ENCODE peak calls at places on chromosomes 1 and 21, in five cellular contexts. Z is CD4-positive, CD25-positive, alpha-beta regulatory T cell; L is body of pancreas; X is tibial nerve; U is GM23248. G is an unnamed sample.

GRCh38 chr1:36836196-36836883 is 198.0 kb downstream of the GRIK3 start:
- DNase-seq in U (no peak), X (no peak), L (no peak), Z (no peak), G (no peak)

GRCh38 chr1:235843458-235843857 is 23.2 kb downstream of the LYST start:
- DNase-seq in L (no peak), X (peak; percentile 41), U (peak; percentile 70), Z (no peak), G (peak; percentile 54)

GRCh38 chr21:45828580-45829565 is 152.7 kb upstream of the COL6A1 start:
- DNase-seq in L (no peak), Z (no peak), U (no peak), X (no peak), G (no peak)

GRCh38 chr1:167156466-167156865 is 62.6 kb downstream of the STYXL2 start:
- DNase-seq in L (no peak), U (no peak), X (no peak), Z (no peak), G (no peak)

GRCh38 chr1:239815074-239815473 is 276.6 kb upstream of the FMN2 start:
- DNase-seq in Z (no peak), X (no peak), L (no peak), U (no peak), G (no peak)

GRCh38 chr1:161082996-161083742 is 6.2 kb downstream of the NECTIN4 start:
- DNase-seq in Z (no peak), X (peak; percentile 64), U (peak; percentile 98), L (peak; percentile 86), G (peak; percentile 56)

GRCh38 chr1:24683713-24684162 is 40.6 kb downstream of the SRRM1 start:
- DNase-seq in X (no peak), U (peak; percentile 95), Z (no peak), L (no peak), G (peak; percentile 65)

GRCh38 chr1:229664133-229664689 is 38.2 kb downstream of the URB2 start:
- DNase-seq in U (peak; percentile 11), Z (peak; percentile 27), L (no peak), X (no peak), G (peak; percentile 78)

GRCh38 chr1:77399250-77400086 is 117.6 kb downstream of the AK5 start:
- DNase-seq in U (no peak), L (no peak), Z (no peak), X (no peak), G (no peak)

GRCh38 chr21:44874497-44875331 is 1.2 kb upstream of the PTTG1IP start:
- DNase-seq in U (peak; percentile 55), L (peak; percentile 62), Z (peak; percentile 25), X (peak; percentile 50), G (no peak)

GRCh38 chr1:7587108-7587507 is 184.0 kb upstream of the VAMP3 start:
- DNase-seq in Z (no peak), L (no peak), U (no peak), X (no peak), G (no peak)

GRCh38 chr1:204213668-204214662 is at the start of gene GOLT1A:
- DNase-seq in U (peak; percentile 77), L (peak; percentile 95), Z (no peak), X (peak; percentile 48), G (peak; percentile 85)

GRCh38 chr1:72397786-72398185 is 115.4 kb upstream of the NEGR1 start:
- DNase-seq in X (no peak), Z (no peak), U (peak; percentile 77), L (no peak), G (peak; percentile 26)

GRCh38 chr1:1281533-1282321 is 1.5 kb downstream of the SCNN1D start:
- DNase-seq in X (no peak), U (peak; percentile 90), Z (no peak), L (peak; percentile 84), G (peak; percentile 76)

GRCh38 chr1:2412773-2413494 is 570 bp upstream of the PEX10 start:
- DNase-seq in X (no peak), Z (no peak), L (peak; percentile 46), U (peak; percentile 78), G (no peak)

GRCh38 chr21:37528150-37528937 is 161.8 kb downstream of the DYRK1A start:
- DNase-seq in U (no peak), L (no peak), X (no peak), Z (no peak), G (no peak)

GRCh38 chr21:43861716-43862115 is 3.3 kb upstream of the AGPAT3 start:
- DNase-seq in Z (no peak), U (no peak), X (no peak), L (no peak), G (no peak)

GRCh38 chr1:219927956-219928790 is at the start of gene SLC30A10:
- DNase-seq in L (peak; percentile 15), Z (no peak), U (peak; percentile 35), X (no peak), G (no peak)

GRCh38 chr1:219924348-219924747 is 4.0 kb downstream of the SLC30A10 start:
- DNase-seq in X (no peak), U (no peak), L (no peak), Z (no peak), G (no peak)

GRCh38 chr1:219928791-219929118 is 398 bp upstream of the SLC30A10 start:
- DNase-seq in X (no peak), L (no peak), Z (no peak), U (no peak), G (no peak)

GRCh38 chr1:219926363-219926998 is 1.9 kb downstream of the SLC30A10 start:
- DNase-seq in L (no peak), U (no peak), Z (no peak), X (no peak), G (no peak)

DNA sequence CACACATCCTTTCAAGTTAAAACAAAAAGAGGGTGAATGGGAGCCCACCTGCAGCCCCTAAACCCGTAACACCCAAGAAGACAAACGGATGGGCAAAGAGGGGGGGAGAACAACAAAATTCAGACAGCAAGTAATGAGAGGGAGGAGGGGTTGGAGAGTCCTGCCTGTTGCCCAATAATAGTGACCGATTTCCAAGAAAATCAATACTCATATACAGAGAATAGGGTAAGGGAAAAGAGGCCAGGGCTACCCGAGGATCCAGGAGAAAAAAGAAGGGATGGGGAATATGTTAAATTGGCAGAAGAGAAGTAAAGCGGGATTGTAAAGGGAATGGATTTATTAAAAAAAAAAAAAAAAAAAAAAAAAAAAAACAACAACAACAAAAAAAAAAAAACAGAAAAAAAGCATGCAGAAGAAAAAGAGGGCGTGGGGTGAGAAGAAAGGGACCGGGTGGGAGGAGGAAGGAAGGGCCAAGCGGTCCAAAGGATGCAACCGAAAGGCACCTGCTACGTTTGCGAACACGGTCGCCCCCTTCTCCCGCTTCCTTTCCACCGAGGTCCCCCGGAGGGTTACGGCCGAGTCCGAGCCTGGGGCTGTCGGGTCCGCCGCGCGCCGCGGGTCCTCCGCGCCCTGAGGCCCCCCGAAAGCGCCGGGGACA is 930 bp downstream of the SLC30A10 start:
- DNase-seq in U (no peak), Z (no peak), L (no peak), X (no peak), G (no peak)
- H3K4me1 ChIP-seq in U (no peaks in the 10 kb centered on the region), Z (peaks cover 11% of the 10 kb centered on the region), L (peaks cover 12% of the 10 kb centered on the region), X (no peaks in the 10 kb centered on the region), G (no peaks in the 10 kb centered on the region)

DNA sequence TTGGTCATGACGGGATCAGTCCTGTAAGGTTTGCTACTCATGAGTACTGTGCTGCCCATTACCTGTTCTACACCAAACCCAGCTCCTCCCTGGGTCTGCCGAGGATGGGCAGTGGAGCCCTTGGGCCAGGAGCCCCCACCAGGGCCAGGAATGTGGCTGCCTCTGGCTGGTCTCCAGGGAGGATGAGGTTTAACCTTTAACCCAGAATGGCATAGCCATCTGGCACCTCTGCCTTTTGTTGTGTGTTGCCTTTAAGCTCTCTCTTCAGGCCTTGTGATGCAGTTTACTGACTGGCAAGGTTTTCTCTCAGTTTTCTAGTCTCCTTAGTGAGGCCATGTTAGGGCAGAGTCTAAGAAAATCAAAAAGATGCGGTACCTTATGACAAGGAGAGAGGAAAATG is 38.6 kb downstream of the SIPA1L2 start:
- DNase-seq in U (no peak), X (no peak), Z (no peak), L (no peak), G (no peak)
- H3K4me1 ChIP-seq in U (peaks cover 6% of the 10 kb centered on the region), X (no peaks in the 10 kb centered on the region), Z (no peaks in the 10 kb centered on the region), L (no peaks in the 10 kb centered on the region), G (no peaks in the 10 kb centered on the region)

DNA sequence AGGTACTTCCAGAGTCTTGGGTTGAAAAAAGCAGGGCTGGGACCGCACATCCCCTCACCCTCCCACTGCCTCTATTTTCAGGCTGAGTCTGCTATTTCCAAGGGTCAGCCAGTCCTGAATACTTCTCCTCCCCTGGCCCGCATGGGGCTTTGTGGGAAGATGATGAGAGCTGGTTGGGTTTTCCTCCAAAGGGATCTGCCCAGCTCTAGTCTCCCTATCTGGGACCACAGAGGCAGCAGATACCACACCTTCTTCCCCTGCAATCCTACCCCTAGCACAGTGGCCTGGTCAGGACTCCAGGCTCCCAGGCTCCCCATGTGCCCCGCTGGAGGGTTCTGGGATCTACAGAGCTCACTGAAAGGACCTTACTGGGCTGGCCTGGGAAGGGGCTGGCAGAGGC is 13.2 kb downstream of the CACNA1S start:
- DNase-seq in X (no peak), U (no peak), Z (no peak), L (no peak), G (no peak)
- H3K4me1 ChIP-seq in X (no peaks in the 10 kb centered on the region), U (no peaks in the 10 kb centered on the region), Z (no peaks in the 10 kb centered on the region), L (no peaks in the 10 kb centered on the region), G (peaks cover 41% of the 10 kb centered on the region)

DNA sequence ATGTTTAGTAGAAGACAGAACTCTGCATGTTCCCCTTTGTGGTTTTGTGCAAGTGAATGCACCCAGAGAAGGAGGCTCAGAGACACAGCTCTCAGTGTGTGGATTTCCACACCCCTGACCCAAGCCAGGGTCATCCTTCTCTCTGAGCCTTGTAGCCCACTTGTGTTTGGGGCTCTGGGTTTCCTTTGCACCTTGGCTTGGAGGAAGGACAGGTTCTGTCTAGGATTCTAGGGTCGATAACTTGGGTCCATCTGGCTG is 27.2 kb downstream of the MYOG start:
- DNase-seq in X (no peak), Z (no peak), U (no peak), L (no peak), G (no peak)
- H3K4me1 ChIP-seq in X (no peaks in the 10 kb centered on the region), Z (no peaks in the 10 kb centered on the region), U (peaks cover 17% of the 10 kb centered on the region), L (no peaks in the 10 kb centered on the region), G (peaks cover 19% of the 10 kb centered on the region)

DNA sequence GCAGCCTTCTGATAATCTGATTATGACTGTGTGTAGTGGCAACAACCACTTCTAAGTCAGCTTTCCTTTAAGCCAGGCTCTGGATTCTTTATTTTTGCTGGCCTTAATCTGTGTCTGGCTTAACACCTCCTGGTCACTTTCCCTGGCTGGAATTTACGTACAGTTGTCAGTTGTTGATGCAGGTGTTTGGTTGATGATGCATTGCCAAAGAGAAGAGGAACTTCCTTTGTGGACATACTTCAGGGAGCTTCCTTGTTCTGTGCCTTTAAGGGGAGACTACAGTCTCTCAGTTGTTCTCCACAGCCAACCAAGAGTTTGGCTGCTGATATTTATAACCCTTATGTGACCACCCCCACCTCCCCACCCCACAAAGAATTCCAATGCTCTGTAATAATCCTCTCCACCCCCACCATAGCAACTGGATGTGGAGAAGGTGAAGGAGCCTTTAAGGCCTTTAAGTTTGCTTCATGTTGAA is 96.0 kb upstream of the BMP8A start:
- DNase-seq in U (peak; percentile 82), Z (no peak), L (no peak), X (no peak), G (peak; percentile 73)
- H3K4me1 ChIP-seq in U (peaks cover 89% of the 10 kb centered on the region), Z (peaks cover 38% of the 10 kb centered on the region), L (peaks cover 77% of the 10 kb centered on the region), X (peaks cover 7% of the 10 kb centered on the region), G (peaks cover 50% of the 10 kb centered on the region)

GRCh38 chr1:108933944-108934343 is 29.3 kb downstream of the CLCC1 start:
- DNase-seq in X (no peak), U (no peak), Z (no peak), L (no peak), G (no peak)
- H3K4me1 ChIP-seq in X (no peaks in the 10 kb centered on the region), U (no peaks in the 10 kb centered on the region), Z (no peaks in the 10 kb centered on the region), L (no peaks in the 10 kb centered on the region), G (no peaks in the 10 kb centered on the region)